ENCODE peak calls at places on chromosomes 1 and 21, in ten cellular contexts. I is neural crest cell; E is activated CD8-positive, alpha-beta T cell treated with anti-CD3 and anti-CD28 coated beads for 36 hours; W is progenitor cell of endocrine pancreas; Y is GM23338; M is fibroblast of mammary gland; O is HFF-Myc; N is A549; C is WERI-Rb-1; J is heart right ventricle. A is an unnamed sample.

GRCh38 chr1:26022994-26023393 is 1.4 kb downstream of the EXTL1 start:
- DNase-seq in I (no peak), E (no peak), W (no peak), Y (no peak), M (no peak), O (no peak), N (no peak), C (no peak), J (no peak), A (no peak)

GRCh38 chr1:145982010-145982723 is 14.2 kb downstream of the TXNIP start:
- DNase-seq in I (no peak), E (no peak), W (no peak), Y (no peak), M (no peak), O (no peak), N (no peak), C (no peak), J (no peak), A (no peak)

GRCh38 chr21:20572582-20572981 is 425.6 kb upstream of the NCAM2 start:
- DNase-seq in I (no peak), E (no peak), W (no peak), Y (no peak), M (no peak), O (no peak), N (no peak), C (no peak), J (no peak), A (no peak)

GRCh38 chr21:29305561-29305960 is 6.8 kb downstream of the BACH1 start:
- DNase-seq in I (no peak), E (no peak), W (no peak), Y (no peak), M (no peak), O (no peak), N (no peak), C (no peak), J (no peak), A (no peak)

GRCh38 chr1:67738401-67738800 is 53.4 kb downstream of the GADD45A start:
- DNase-seq in I (no peak), E (no peak), W (no peak), Y (no peak), M (no peak), O (no peak), N (no peak), C (no peak), J (no peak), A (no peak)

GRCh38 chr1:68449901-68450300 is at the start of gene RPE65:
- DNase-seq in I (no peak), E (no peak), W (no peak), Y (no peak), M (no peak), O (no peak), N (no peak), C (peak; percentile 34), J (no peak), A (no peak)

GRCh38 chr1:45329445-45329844 is 2.8 kb downstream of the HPDL start:
- DNase-seq in I (no peak), E (no peak), W (no peak), Y (peak; percentile 72), M (no peak), O (no peak), N (peak; percentile 18), C (no peak), J (no peak), A (no peak)

GRCh38 chr1:244112646-244113045 is 61.6 kb downstream of the ZBTB18 start:
- DNase-seq in I (no peak), E (no peak), W (no peak), Y (no peak), M (peak; percentile 14), O (no peak), N (no peak), C (no peak), J (no peak), A (no peak)

GRCh38 chr21:40466893-40467483 is 380.0 kb downstream of the DSCAM start:
- DNase-seq in I (no peak), E (peak; percentile 13), W (no peak), Y (peak; percentile 32), M (peak; percentile 0), O (no peak), N (peak; percentile 9), C (peak; percentile 14), J (no peak), A (no peak)

GRCh38 chr1:55723001-55723400 is 507.8 kb upstream of the USP24 start:
- DNase-seq in I (no peak), E (no peak), W (no peak), Y (no peak), M (no peak), O (no peak), N (no peak), C (no peak), J (no peak), A (no peak)

GRCh38 chr1:3668585-3669300 is 16.4 kb downstream of the TP73 start:
- DNase-seq in I (no peak), E (no peak), W (peak; percentile 50), Y (peak; percentile 71), M (peak; percentile 16), O (no peak), N (peak; percentile 32), C (peak; percentile 61), J (peak; percentile 81), A (peak; percentile 67)

GRCh38 chr1:238343869-238344268 is 453.1 kb upstream of the ZP4 start:
- DNase-seq in I (no peak), E (no peak), W (no peak), Y (no peak), M (no peak), O (no peak), N (no peak), C (no peak), J (no peak), A (no peak)

GRCh38 chr1:9448132-9449105 is 90.8 kb upstream of the SLC25A33 start:
- DNase-seq in I (no peak), E (no peak), W (no peak), Y (no peak), M (no peak), O (no peak), N (no peak), C (no peak), J (no peak), A (no peak)
- TF ChIP-seq CTCF in I (no peak), E (no peak), W (no peak), Y (no peak), M (peak; percentile 1), O (no peak), N (peak; percentile 13), C (peak; percentile 27), J (peak; percentile 28), A (no peak)

GRCh38 chr1:228083871-228084278 is 1.4 kb downstream of the ARF1 start:
- DNase-seq in I (no peak), E (no peak), W (no peak), Y (no peak), M (no peak), O (no peak), N (no peak), C (no peak), J (no peak), A (no peak)
- TF ChIP-seq CTCF in I (no peak), E (no peak), W (no peak), Y (no peak), M (no peak), O (no peak), N (no peak), C (no peak), J (no peak), A (no peak)

DNA sequence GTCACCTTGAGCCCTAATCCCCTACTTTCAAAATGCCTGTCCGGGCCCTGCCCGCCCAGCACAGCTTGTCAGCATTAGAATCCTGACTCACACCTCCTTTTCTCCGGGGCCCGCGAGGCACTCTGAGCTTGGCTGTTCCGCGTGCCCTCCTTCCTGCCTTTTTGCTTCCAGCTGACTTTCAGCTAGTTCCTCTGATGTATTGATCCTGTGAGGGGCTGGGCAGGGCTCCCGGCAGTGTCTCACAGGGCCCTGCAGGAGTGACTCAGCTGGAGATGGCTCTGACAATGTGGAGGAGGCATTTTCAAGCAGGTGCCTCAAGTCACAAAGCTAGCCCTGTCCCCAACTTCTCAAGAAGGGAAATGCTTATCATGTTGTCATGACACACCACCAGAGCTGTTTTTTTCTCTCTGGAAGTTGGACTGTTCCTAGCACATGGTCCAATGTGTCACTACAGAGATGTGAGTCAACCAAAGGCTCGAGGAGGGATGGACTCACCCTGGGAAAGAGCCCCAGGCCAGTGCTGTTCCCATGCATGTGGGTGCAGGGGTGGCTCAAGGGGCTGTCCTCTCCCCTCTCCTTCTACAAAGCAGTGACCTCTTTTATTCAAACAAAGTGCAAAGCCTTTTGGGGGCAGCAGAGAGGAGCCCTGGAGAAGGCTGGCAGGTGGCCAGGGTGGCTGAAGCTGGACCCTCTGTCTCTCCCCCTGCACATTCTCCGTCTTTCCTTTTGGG is 30.6 kb downstream of the SYT6 start:
- DNase-seq in I (no peak), E (no peak), W (no peak), Y (peak; percentile 24), M (peak; percentile 80), O (peak; percentile 7), N (no peak), C (no peak), J (no peak), A (peak; percentile 38)
- TF ChIP-seq CTCF in I (no peak), E (no peak), W (no peak), Y (no peak), M (no peak), O (no peak), N (no peak), C (peak; percentile 34), J (no peak), A (no peak)

GRCh38 chr1:119373465-119373864 is 4.9 kb downstream of the HAO2 start:
- DNase-seq in I (no peak), E (peak; percentile 2), W (no peak), Y (no peak), M (peak; percentile 54), O (no peak), N (peak; percentile 24), C (no peak), J (no peak), A (no peak)

GRCh38 chr1:119374208-119374877 is 5.8 kb downstream of the HAO2 start:
- DNase-seq in I (no peak), E (peak; percentile 5), W (no peak), Y (no peak), M (no peak), O (no peak), N (peak; percentile 52), C (no peak), J (no peak), A (no peak)

GRCh38 chr1:119371800-119372199 is 3.2 kb downstream of the HAO2 start:
- DNase-seq in I (no peak), E (no peak), W (no peak), Y (no peak), M (no peak), O (no peak), N (no peak), C (no peak), J (no peak), A (no peak)

GRCh38 chr1:119370748-119371147 is 2.2 kb downstream of the HAO2 start:
- DNase-seq in I (no peak), E (no peak), W (no peak), Y (no peak), M (no peak), O (no peak), N (no peak), C (no peak), J (no peak), A (no peak)

DNA sequence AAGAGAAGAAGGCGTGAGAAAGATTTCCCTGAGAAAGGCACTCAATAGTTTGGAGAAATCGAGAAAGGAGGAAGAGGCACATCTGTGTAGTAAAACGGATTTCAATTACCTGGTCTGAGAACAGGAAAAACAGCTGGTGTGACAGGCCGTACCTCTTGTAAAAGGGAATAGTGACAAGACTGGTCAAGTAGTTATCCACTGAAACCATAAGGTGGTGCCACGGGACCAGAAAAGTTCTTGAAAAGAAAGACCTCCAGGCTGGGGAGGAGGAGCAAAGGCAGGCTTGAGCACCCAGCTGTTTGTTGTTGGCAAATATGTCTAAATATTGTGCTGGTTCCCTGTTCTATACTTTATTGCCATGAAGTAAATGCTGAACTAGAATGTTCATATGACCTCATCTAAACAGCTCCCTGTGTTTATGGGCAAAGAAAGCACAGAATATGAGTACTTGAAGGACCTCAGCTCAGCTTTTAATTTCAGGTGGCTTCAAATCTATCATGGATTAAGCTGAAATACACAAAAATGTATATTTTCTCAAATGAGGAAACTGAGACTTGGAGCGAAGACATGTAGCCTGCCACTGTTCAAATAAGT is 4.0 kb downstream of the HAO2 start:
- DNase-seq in I (no peak), E (peak; percentile 10), W (peak; percentile 23), Y (peak; percentile 90), M (peak; percentile 37), O (no peak), N (peak; percentile 51), C (peak; percentile 52), J (no peak), A (no peak)
- TF ChIP-seq CTCF in I (peak; percentile 58), E (no peak), W (peak; percentile 52), Y (peak; percentile 65), M (no peak), O (peak; percentile 12), N (peak; percentile 31), C (peak; percentile 33), J (peak; percentile 26), A (no peak)

A was measured in glutamatergic neuron.